ENCODE peak calls at places on chromosomes 6 and 20, in five cellular contexts. One of them, this sample, is unnamed.

GRCh38 chr6:111944541-111944940 is 71.3 kb upstream of the FYN start:
- DNase-seq in fibroblast of mammary gland: peak
- DNase-seq in neural crest cell: no peak
- DNase-seq in AG09319: no peak
- DNase-seq in activated CD4-positive, alpha-beta T cell treated with anti-CD3 and anti-CD28 coated beads for 1 hour: no peak
- DNase-seq in this sample: no peak

GRCh38 chr6:35475573-35475972 is 7.4 kb downstream of the RPL10A start:
- DNase-seq in fibroblast of mammary gland: no peak
- DNase-seq in neural crest cell: no peak
- DNase-seq in AG09319: no peak
- DNase-seq in activated CD4-positive, alpha-beta T cell treated with anti-CD3 and anti-CD28 coated beads for 1 hour: no peak
- DNase-seq in this sample: no peak

GRCh38 chr6:119205911-119206617 is 127.6 kb upstream of the FAM184A start:
- DNase-seq in fibroblast of mammary gland: no peak
- DNase-seq in neural crest cell: no peak
- DNase-seq in AG09319: no peak
- DNase-seq in activated CD4-positive, alpha-beta T cell treated with anti-CD3 and anti-CD28 coated beads for 1 hour: no peak
- DNase-seq in this sample: no peak

GRCh38 chr6:49326337-49326736 is 136.7 kb downstream of the MMUT start:
- DNase-seq in fibroblast of mammary gland: peak
- DNase-seq in neural crest cell: no peak
- DNase-seq in AG09319: no peak
- DNase-seq in activated CD4-positive, alpha-beta T cell treated with anti-CD3 and anti-CD28 coated beads for 1 hour: no peak
- DNase-seq in this sample: no peak

GRCh38 chr6:20891161-20891560 is 356.9 kb downstream of the CDKAL1 start:
- DNase-seq in fibroblast of mammary gland: no peak
- DNase-seq in neural crest cell: no peak
- DNase-seq in AG09319: no peak
- DNase-seq in activated CD4-positive, alpha-beta T cell treated with anti-CD3 and anti-CD28 coated beads for 1 hour: no peak
- DNase-seq in this sample: no peak

GRCh38 chr6:87905101-87905517 is 142.5 kb upstream of the SPACA1 start:
- DNase-seq in fibroblast of mammary gland: no peak
- DNase-seq in neural crest cell: no peak
- DNase-seq in AG09319: no peak
- DNase-seq in activated CD4-positive, alpha-beta T cell treated with anti-CD3 and anti-CD28 coated beads for 1 hour: no peak
- DNase-seq in this sample: no peak

GRCh38 chr6:6742535-6742934 is 154.0 kb downstream of the LY86 start:
- DNase-seq in fibroblast of mammary gland: no peak
- DNase-seq in neural crest cell: no peak
- DNase-seq in AG09319: no peak
- DNase-seq in activated CD4-positive, alpha-beta T cell treated with anti-CD3 and anti-CD28 coated beads for 1 hour: no peak
- DNase-seq in this sample: no peak

GRCh38 chr6:125140808-125141207 is 12.8 kb upstream of the TPD52L1 start:
- DNase-seq in fibroblast of mammary gland: peak
- DNase-seq in neural crest cell: no peak
- DNase-seq in AG09319: no peak
- DNase-seq in activated CD4-positive, alpha-beta T cell treated with anti-CD3 and anti-CD28 coated beads for 1 hour: no peak
- DNase-seq in this sample: no peak

GRCh38 chr20:10508468-10509251 is 73.6 kb downstream of the SLX4IP start:
- DNase-seq in fibroblast of mammary gland: peak
- DNase-seq in neural crest cell: no peak
- DNase-seq in AG09319: no peak
- DNase-seq in activated CD4-positive, alpha-beta T cell treated with anti-CD3 and anti-CD28 coated beads for 1 hour: no peak
- DNase-seq in this sample: no peak

GRCh38 chr6:1735239-1735803 is 125.6 kb downstream of the FOXC1 start:
- DNase-seq in fibroblast of mammary gland: no peak
- DNase-seq in neural crest cell: no peak
- DNase-seq in AG09319: no peak
- DNase-seq in activated CD4-positive, alpha-beta T cell treated with anti-CD3 and anti-CD28 coated beads for 1 hour: no peak
- DNase-seq in this sample: no peak

GRCh38 chr6:149221774-149222070 is 95.8 kb upstream of the TAB2 start:
- DNase-seq in fibroblast of mammary gland: peak
- DNase-seq in neural crest cell: no peak
- DNase-seq in AG09319: no peak
- DNase-seq in activated CD4-positive, alpha-beta T cell treated with anti-CD3 and anti-CD28 coated beads for 1 hour: no peak
- DNase-seq in this sample: no peak

GRCh38 chr6:126039284-126039683 is 52.9 kb downstream of the TRMT11 start:
- DNase-seq in fibroblast of mammary gland: peak
- DNase-seq in neural crest cell: no peak
- DNase-seq in AG09319: no peak
- DNase-seq in activated CD4-positive, alpha-beta T cell treated with anti-CD3 and anti-CD28 coated beads for 1 hour: no peak
- DNase-seq in this sample: no peak

GRCh38 chr6:140344149-140344913 is 969.9 kb upstream of the CITED2 start:
- DNase-seq in fibroblast of mammary gland: peak
- DNase-seq in neural crest cell: no peak
- DNase-seq in AG09319: no peak
- DNase-seq in activated CD4-positive, alpha-beta T cell treated with anti-CD3 and anti-CD28 coated beads for 1 hour: no peak
- DNase-seq in this sample: no peak

GRCh38 chr6:40947876-40948514 is 91.0 kb downstream of the UNC5CL start:
- DNase-seq in fibroblast of mammary gland: peak
- DNase-seq in neural crest cell: no peak
- DNase-seq in AG09319: no peak
- DNase-seq in activated CD4-positive, alpha-beta T cell treated with anti-CD3 and anti-CD28 coated beads for 1 hour: no peak
- DNase-seq in this sample: no peak

GRCh38 chr6:113873043-113873667 is 16.0 kb downstream of the MARCKS start:
- DNase-seq in fibroblast of mammary gland: no peak
- DNase-seq in neural crest cell: no peak
- DNase-seq in AG09319: no peak
- DNase-seq in activated CD4-positive, alpha-beta T cell treated with anti-CD3 and anti-CD28 coated beads for 1 hour: no peak
- DNase-seq in this sample: no peak

GRCh38 chr6:5133943-5134342 is 48.8 kb downstream of the PPP1R3G start:
- DNase-seq in fibroblast of mammary gland: no peak
- DNase-seq in neural crest cell: no peak
- DNase-seq in AG09319: no peak
- DNase-seq in activated CD4-positive, alpha-beta T cell treated with anti-CD3 and anti-CD28 coated beads for 1 hour: no peak
- DNase-seq in this sample: no peak

GRCh38 chr6:52243282-52243893 is 912 bp downstream of the IL17F start:
- DNase-seq in fibroblast of mammary gland: no peak
- DNase-seq in neural crest cell: no peak
- DNase-seq in AG09319: peak
- DNase-seq in activated CD4-positive, alpha-beta T cell treated with anti-CD3 and anti-CD28 coated beads for 1 hour: no peak
- DNase-seq in this sample: no peak

GRCh38 chr6:35327349-35328027 is 14.9 kb upstream of the PPARD start:
- DNase-seq in fibroblast of mammary gland: peak
- DNase-seq in neural crest cell: peak
- DNase-seq in AG09319: no peak
- DNase-seq in activated CD4-positive, alpha-beta T cell treated with anti-CD3 and anti-CD28 coated beads for 1 hour: peak
- DNase-seq in this sample: peak

GRCh38 chr6:65979120-65979519 is 272.1 kb upstream of the EYS start:
- DNase-seq in fibroblast of mammary gland: peak
- DNase-seq in neural crest cell: no peak
- DNase-seq in AG09319: no peak
- DNase-seq in activated CD4-positive, alpha-beta T cell treated with anti-CD3 and anti-CD28 coated beads for 1 hour: no peak
- DNase-seq in this sample: no peak

GRCh38 chr6:80464901-80465300 is 358.4 kb downstream of the BCKDHB start:
- DNase-seq in fibroblast of mammary gland: no peak
- DNase-seq in neural crest cell: no peak
- DNase-seq in AG09319: no peak
- DNase-seq in activated CD4-positive, alpha-beta T cell treated with anti-CD3 and anti-CD28 coated beads for 1 hour: no peak
- DNase-seq in this sample: no peak